ENCODE peak calls at places on chromosome 17, in nine cellular contexts. One of them, this sample, is unnamed.

GRCh38 chr17:29042679-29043538 is at the start of gene PIPOX:
- DNase-seq in GF-D8: no peak
- DNase-seq in RKO: no peak
- DNase-seq in endothelial cell: peak; percentile 50
- DNase-seq in stimulated activated CD4-positive, alpha-beta T cell treated with anti-CD3 and anti-CD28 coated beads, Interleukin-12 subunit alpha, Interleukin-12 subunit beta, amount 100 ng/mL, for 4 hours: no peak
- DNase-seq in activated naive CD4-positive, alpha-beta T cell treated with Interleukin-2 at 50 U/mL for 16 hours: no peak
- DNase-seq in ELF-1: peak; percentile 89
- DNase-seq in iris pigment epithelial cell: peak; percentile 36
- DNase-seq in posterior cingulate gyrus: peak; percentile 43
- DNase-seq in this sample: peak; percentile 14

GRCh38 chr17:41439375-41439774 is 1.4 kb downstream of the KRT38 start:
- DNase-seq in GF-D8: no peak
- DNase-seq in RKO: no peak
- DNase-seq in endothelial cell: no peak
- DNase-seq in stimulated activated CD4-positive, alpha-beta T cell treated with anti-CD3 and anti-CD28 coated beads, Interleukin-12 subunit alpha, Interleukin-12 subunit beta, amount 100 ng/mL, for 4 hours: no peak
- DNase-seq in activated naive CD4-positive, alpha-beta T cell treated with Interleukin-2 at 50 U/mL for 16 hours: no peak
- DNase-seq in ELF-1: no peak
- DNase-seq in iris pigment epithelial cell: peak; percentile 76
- DNase-seq in posterior cingulate gyrus: no peak
- DNase-seq in this sample: no peak

GRCh38 chr17:38872671-38873385 is 3.0 kb downstream of the LASP1 start:
- DNase-seq in GF-D8: no peak
- DNase-seq in RKO: no peak
- DNase-seq in endothelial cell: no peak
- DNase-seq in stimulated activated CD4-positive, alpha-beta T cell treated with anti-CD3 and anti-CD28 coated beads, Interleukin-12 subunit alpha, Interleukin-12 subunit beta, amount 100 ng/mL, for 4 hours: no peak
- DNase-seq in activated naive CD4-positive, alpha-beta T cell treated with Interleukin-2 at 50 U/mL for 16 hours: no peak
- DNase-seq in ELF-1: no peak
- DNase-seq in iris pigment epithelial cell: no peak
- DNase-seq in posterior cingulate gyrus: no peak
- DNase-seq in this sample: no peak

GRCh38 chr17:28272166-28272565 is 46.8 kb upstream of the TMEM97 start:
- DNase-seq in GF-D8: no peak
- DNase-seq in RKO: no peak
- DNase-seq in endothelial cell: no peak
- DNase-seq in stimulated activated CD4-positive, alpha-beta T cell treated with anti-CD3 and anti-CD28 coated beads, Interleukin-12 subunit alpha, Interleukin-12 subunit beta, amount 100 ng/mL, for 4 hours: no peak
- DNase-seq in activated naive CD4-positive, alpha-beta T cell treated with Interleukin-2 at 50 U/mL for 16 hours: no peak
- DNase-seq in ELF-1: no peak
- DNase-seq in iris pigment epithelial cell: no peak
- DNase-seq in posterior cingulate gyrus: no peak
- DNase-seq in this sample: no peak

GRCh38 chr17:79179334-79179733 is 104.7 kb downstream of the ENGASE start:
- DNase-seq in GF-D8: no peak
- DNase-seq in RKO: no peak
- DNase-seq in endothelial cell: no peak
- DNase-seq in stimulated activated CD4-positive, alpha-beta T cell treated with anti-CD3 and anti-CD28 coated beads, Interleukin-12 subunit alpha, Interleukin-12 subunit beta, amount 100 ng/mL, for 4 hours: no peak
- DNase-seq in activated naive CD4-positive, alpha-beta T cell treated with Interleukin-2 at 50 U/mL for 16 hours: no peak
- DNase-seq in ELF-1: no peak
- DNase-seq in iris pigment epithelial cell: no peak
- DNase-seq in posterior cingulate gyrus: no peak
- DNase-seq in this sample: no peak

GRCh38 chr17:39197380-39198185 is at the start of gene CACNB1:
- DNase-seq in GF-D8: no peak
- DNase-seq in RKO: peak; percentile 70
- DNase-seq in endothelial cell: peak; percentile 67
- DNase-seq in stimulated activated CD4-positive, alpha-beta T cell treated with anti-CD3 and anti-CD28 coated beads, Interleukin-12 subunit alpha, Interleukin-12 subunit beta, amount 100 ng/mL, for 4 hours: peak; percentile 69
- DNase-seq in activated naive CD4-positive, alpha-beta T cell treated with Interleukin-2 at 50 U/mL for 16 hours: peak; percentile 71
- DNase-seq in ELF-1: peak; percentile 76
- DNase-seq in iris pigment epithelial cell: peak; percentile 77
- DNase-seq in posterior cingulate gyrus: peak; percentile 79
- DNase-seq in this sample: peak; percentile 65

GRCh38 chr17:79865351-79866210 is 26.3 kb upstream of the CBX4 start:
- DNase-seq in GF-D8: no peak
- DNase-seq in RKO: no peak
- DNase-seq in endothelial cell: no peak
- DNase-seq in stimulated activated CD4-positive, alpha-beta T cell treated with anti-CD3 and anti-CD28 coated beads, Interleukin-12 subunit alpha, Interleukin-12 subunit beta, amount 100 ng/mL, for 4 hours: no peak
- DNase-seq in activated naive CD4-positive, alpha-beta T cell treated with Interleukin-2 at 50 U/mL for 16 hours: no peak
- DNase-seq in ELF-1: no peak
- DNase-seq in iris pigment epithelial cell: no peak
- DNase-seq in posterior cingulate gyrus: no peak
- DNase-seq in this sample: no peak

GRCh38 chr17:65797809-65798208 is 236.4 kb upstream of the AXIN2 start:
- DNase-seq in GF-D8: no peak
- DNase-seq in RKO: no peak
- DNase-seq in endothelial cell: peak; percentile 30
- DNase-seq in stimulated activated CD4-positive, alpha-beta T cell treated with anti-CD3 and anti-CD28 coated beads, Interleukin-12 subunit alpha, Interleukin-12 subunit beta, amount 100 ng/mL, for 4 hours: peak; percentile 18
- DNase-seq in activated naive CD4-positive, alpha-beta T cell treated with Interleukin-2 at 50 U/mL for 16 hours: peak; percentile 22
- DNase-seq in ELF-1: peak; percentile 41
- DNase-seq in iris pigment epithelial cell: no peak
- DNase-seq in posterior cingulate gyrus: no peak
- DNase-seq in this sample: no peak

GRCh38 chr17:29699283-29699682 is 76.6 kb upstream of the CORO6 start:
- DNase-seq in GF-D8: no peak
- DNase-seq in RKO: no peak
- DNase-seq in endothelial cell: no peak
- DNase-seq in stimulated activated CD4-positive, alpha-beta T cell treated with anti-CD3 and anti-CD28 coated beads, Interleukin-12 subunit alpha, Interleukin-12 subunit beta, amount 100 ng/mL, for 4 hours: no peak
- DNase-seq in activated naive CD4-positive, alpha-beta T cell treated with Interleukin-2 at 50 U/mL for 16 hours: no peak
- DNase-seq in ELF-1: no peak
- DNase-seq in iris pigment epithelial cell: no peak
- DNase-seq in posterior cingulate gyrus: no peak
- DNase-seq in this sample: no peak

GRCh38 chr17:66347661-66348604 is 45.5 kb downstream of the PRKCA start:
- DNase-seq in GF-D8: no peak
- DNase-seq in RKO: peak; percentile 9
- DNase-seq in endothelial cell: no peak
- DNase-seq in stimulated activated CD4-positive, alpha-beta T cell treated with anti-CD3 and anti-CD28 coated beads, Interleukin-12 subunit alpha, Interleukin-12 subunit beta, amount 100 ng/mL, for 4 hours: no peak
- DNase-seq in activated naive CD4-positive, alpha-beta T cell treated with Interleukin-2 at 50 U/mL for 16 hours: no peak
- DNase-seq in ELF-1: no peak
- DNase-seq in iris pigment epithelial cell: peak; percentile 56
- DNase-seq in posterior cingulate gyrus: no peak
- DNase-seq in this sample: no peak

GRCh38 chr17:37142294-37142944 is 193.7 kb downstream of the AATF start:
- DNase-seq in GF-D8: no peak
- DNase-seq in RKO: no peak
- DNase-seq in endothelial cell: no peak
- DNase-seq in stimulated activated CD4-positive, alpha-beta T cell treated with anti-CD3 and anti-CD28 coated beads, Interleukin-12 subunit alpha, Interleukin-12 subunit beta, amount 100 ng/mL, for 4 hours: no peak
- DNase-seq in activated naive CD4-positive, alpha-beta T cell treated with Interleukin-2 at 50 U/mL for 16 hours: no peak
- DNase-seq in ELF-1: no peak
- DNase-seq in iris pigment epithelial cell: no peak
- DNase-seq in posterior cingulate gyrus: no peak
- DNase-seq in this sample: no peak

GRCh38 chr17:64412944-64413381 is 22.3 kb upstream of the PECAM1 start:
- DNase-seq in GF-D8: no peak
- DNase-seq in RKO: no peak
- DNase-seq in endothelial cell: no peak
- DNase-seq in stimulated activated CD4-positive, alpha-beta T cell treated with anti-CD3 and anti-CD28 coated beads, Interleukin-12 subunit alpha, Interleukin-12 subunit beta, amount 100 ng/mL, for 4 hours: no peak
- DNase-seq in activated naive CD4-positive, alpha-beta T cell treated with Interleukin-2 at 50 U/mL for 16 hours: no peak
- DNase-seq in ELF-1: no peak
- DNase-seq in iris pigment epithelial cell: no peak
- DNase-seq in posterior cingulate gyrus: no peak
- DNase-seq in this sample: peak; percentile 37

GRCh38 chr17:79097226-79098055 is 22.8 kb downstream of the ENGASE start:
- DNase-seq in GF-D8: no peak
- DNase-seq in RKO: no peak
- DNase-seq in endothelial cell: no peak
- DNase-seq in stimulated activated CD4-positive, alpha-beta T cell treated with anti-CD3 and anti-CD28 coated beads, Interleukin-12 subunit alpha, Interleukin-12 subunit beta, amount 100 ng/mL, for 4 hours: no peak
- DNase-seq in activated naive CD4-positive, alpha-beta T cell treated with Interleukin-2 at 50 U/mL for 16 hours: no peak
- DNase-seq in ELF-1: no peak
- DNase-seq in iris pigment epithelial cell: no peak
- DNase-seq in posterior cingulate gyrus: no peak
- DNase-seq in this sample: no peak

GRCh38 chr17:8122923-8123694 is 797 bp downstream of the HES7 start:
- DNase-seq in GF-D8: no peak
- DNase-seq in RKO: peak; percentile 41
- DNase-seq in endothelial cell: no peak
- DNase-seq in stimulated activated CD4-positive, alpha-beta T cell treated with anti-CD3 and anti-CD28 coated beads, Interleukin-12 subunit alpha, Interleukin-12 subunit beta, amount 100 ng/mL, for 4 hours: peak; percentile 49
- DNase-seq in activated naive CD4-positive, alpha-beta T cell treated with Interleukin-2 at 50 U/mL for 16 hours: peak; percentile 58
- DNase-seq in ELF-1: peak; percentile 47
- DNase-seq in iris pigment epithelial cell: peak; percentile 62
- DNase-seq in posterior cingulate gyrus: no peak
- DNase-seq in this sample: no peak

GRCh38 chr17:79951361-79952264 is 84.1 kb downstream of the TBC1D16 start:
- DNase-seq in GF-D8: no peak
- DNase-seq in RKO: no peak
- DNase-seq in endothelial cell: no peak
- DNase-seq in stimulated activated CD4-positive, alpha-beta T cell treated with anti-CD3 and anti-CD28 coated beads, Interleukin-12 subunit alpha, Interleukin-12 subunit beta, amount 100 ng/mL, for 4 hours: no peak
- DNase-seq in activated naive CD4-positive, alpha-beta T cell treated with Interleukin-2 at 50 U/mL for 16 hours: no peak
- DNase-seq in ELF-1: peak; percentile 95
- DNase-seq in iris pigment epithelial cell: peak; percentile 95
- DNase-seq in posterior cingulate gyrus: peak; percentile 71
- DNase-seq in this sample: peak; percentile 92

GRCh38 chr17:27218719-27219488 is 75.0 kb upstream of the WSB1 start:
- DNase-seq in GF-D8: no peak
- DNase-seq in RKO: no peak
- DNase-seq in endothelial cell: no peak
- DNase-seq in stimulated activated CD4-positive, alpha-beta T cell treated with anti-CD3 and anti-CD28 coated beads, Interleukin-12 subunit alpha, Interleukin-12 subunit beta, amount 100 ng/mL, for 4 hours: no peak
- DNase-seq in activated naive CD4-positive, alpha-beta T cell treated with Interleukin-2 at 50 U/mL for 16 hours: peak; percentile 9
- DNase-seq in ELF-1: no peak
- DNase-seq in iris pigment epithelial cell: no peak
- DNase-seq in posterior cingulate gyrus: no peak
- DNase-seq in this sample: no peak

GRCh38 chr17:20852541-20853370 is 190.1 kb downstream of the USP22 start:
- DNase-seq in GF-D8: no peak
- DNase-seq in RKO: no peak
- DNase-seq in endothelial cell: peak; percentile 48
- DNase-seq in stimulated activated CD4-positive, alpha-beta T cell treated with anti-CD3 and anti-CD28 coated beads, Interleukin-12 subunit alpha, Interleukin-12 subunit beta, amount 100 ng/mL, for 4 hours: no peak
- DNase-seq in activated naive CD4-positive, alpha-beta T cell treated with Interleukin-2 at 50 U/mL for 16 hours: no peak
- DNase-seq in ELF-1: peak; percentile 89
- DNase-seq in iris pigment epithelial cell: peak; percentile 7
- DNase-seq in posterior cingulate gyrus: peak; percentile 50
- DNase-seq in this sample: peak; percentile 20

GRCh38 chr17:43367588-43368242 is 31.1 kb upstream of the ARL4D start:
- DNase-seq in GF-D8: peak; percentile 88
- DNase-seq in RKO: peak; percentile 93
- DNase-seq in endothelial cell: peak; percentile 18
- DNase-seq in stimulated activated CD4-positive, alpha-beta T cell treated with anti-CD3 and anti-CD28 coated beads, Interleukin-12 subunit alpha, Interleukin-12 subunit beta, amount 100 ng/mL, for 4 hours: no peak
- DNase-seq in activated naive CD4-positive, alpha-beta T cell treated with Interleukin-2 at 50 U/mL for 16 hours: peak; percentile 39
- DNase-seq in ELF-1: peak; percentile 92
- DNase-seq in iris pigment epithelial cell: peak; percentile 94
- DNase-seq in posterior cingulate gyrus: no peak
- DNase-seq in this sample: peak; percentile 94

GRCh38 chr17:15945493-15946209 is 721 bp downstream of the ADORA2B start:
- DNase-seq in GF-D8: no peak
- DNase-seq in RKO: peak; percentile 32
- DNase-seq in endothelial cell: peak; percentile 21
- DNase-seq in stimulated activated CD4-positive, alpha-beta T cell treated with anti-CD3 and anti-CD28 coated beads, Interleukin-12 subunit alpha, Interleukin-12 subunit beta, amount 100 ng/mL, for 4 hours: peak; percentile 41
- DNase-seq in activated naive CD4-positive, alpha-beta T cell treated with Interleukin-2 at 50 U/mL for 16 hours: peak; percentile 45
- DNase-seq in ELF-1: peak; percentile 41
- DNase-seq in iris pigment epithelial cell: peak; percentile 36
- DNase-seq in posterior cingulate gyrus: no peak
- DNase-seq in this sample: no peak

GRCh38 chr17:50630524-50631194 is 4.0 kb upstream of the ABCC3 start:
- DNase-seq in GF-D8: no peak
- DNase-seq in RKO: no peak
- DNase-seq in endothelial cell: peak; percentile 67
- DNase-seq in stimulated activated CD4-positive, alpha-beta T cell treated with anti-CD3 and anti-CD28 coated beads, Interleukin-12 subunit alpha, Interleukin-12 subunit beta, amount 100 ng/mL, for 4 hours: peak; percentile 60
- DNase-seq in activated naive CD4-positive, alpha-beta T cell treated with Interleukin-2 at 50 U/mL for 16 hours: peak; percentile 62
- DNase-seq in ELF-1: peak; percentile 67
- DNase-seq in iris pigment epithelial cell: no peak
- DNase-seq in posterior cingulate gyrus: no peak
- DNase-seq in this sample: no peak

GRCh38 chr17:43134774-43135453 is 9.8 kb upstream of the BRCA1 start:
- DNase-seq in GF-D8: no peak
- DNase-seq in RKO: no peak
- DNase-seq in endothelial cell: no peak
- DNase-seq in stimulated activated CD4-positive, alpha-beta T cell treated with anti-CD3 and anti-CD28 coated beads, Interleukin-12 subunit alpha, Interleukin-12 subunit beta, amount 100 ng/mL, for 4 hours: no peak
- DNase-seq in activated naive CD4-positive, alpha-beta T cell treated with Interleukin-2 at 50 U/mL for 16 hours: no peak
- DNase-seq in ELF-1: no peak
- DNase-seq in iris pigment epithelial cell: no peak
- DNase-seq in posterior cingulate gyrus: no peak
- DNase-seq in this sample: no peak

GRCh38 chr17:8310601-8311123 is 621 bp downstream of the ARHGEF15 start:
- DNase-seq in GF-D8: no peak
- DNase-seq in RKO: no peak
- DNase-seq in endothelial cell: peak; percentile 43
- DNase-seq in stimulated activated CD4-positive, alpha-beta T cell treated with anti-CD3 and anti-CD28 coated beads, Interleukin-12 subunit alpha, Interleukin-12 subunit beta, amount 100 ng/mL, for 4 hours: no peak
- DNase-seq in activated naive CD4-positive, alpha-beta T cell treated with Interleukin-2 at 50 U/mL for 16 hours: no peak
- DNase-seq in ELF-1: no peak
- DNase-seq in iris pigment epithelial cell: no peak
- DNase-seq in posterior cingulate gyrus: no peak
- DNase-seq in this sample: no peak